ENCODE peak calls at places on chromosome 15, in five cellular contexts. P is HCT116, F is ovary, C is body of pancreas, A is right lobe of liver. W is an unnamed sample.

GRCh38 chr15:57355259-57355658 is 21.0 kb upstream of the CGNL1 start:
- DNase-seq in P (no peak), F (no peak), C (no peak), A (no peak), W (no peak)

GRCh38 chr15:71329509-71330260 is 214.4 kb downstream of the THSD4 start:
- DNase-seq in P (peak; percentile 47), F (no peak), C (no peak), A (no peak), W (peak; percentile 78)

GRCh38 chr15:63487076-63487757 is 17.2 kb upstream of the USP3 start:
- DNase-seq in P (peak; percentile 67), F (peak; percentile 88), C (peak; percentile 93), A (peak; percentile 92), W (peak; percentile 70)

GRCh38 chr15:29921130-29921601 is 98.9 kb upstream of the TJP1 start:
- DNase-seq in P (peak; percentile 59), F (no peak), C (no peak), A (no peak), W (no peak)

GRCh38 chr15:43911235-43911661 is 84.4 kb downstream of the WDR76 start:
- DNase-seq in P (no peak), F (no peak), C (no peak), A (no peak), W (no peak)

GRCh38 chr15:72492733-72493132 is 18.6 kb downstream of the ARIH1 start:
- DNase-seq in P (no peak), F (no peak), C (no peak), A (no peak), W (no peak)

GRCh38 chr15:28068930-28069329 is 30.2 kb downstream of the OCA2 start:
- DNase-seq in P (no peak), F (no peak), C (no peak), A (no peak), W (no peak)

GRCh38 chr15:65512807-65513416 is 4.6 kb downstream of the DPP8 start:
- DNase-seq in P (no peak), F (peak; percentile 89), C (peak; percentile 35), A (no peak), W (no peak)

GRCh38 chr15:29668120-29668602 is 154.1 kb downstream of the TJP1 start:
- DNase-seq in P (peak; percentile 93), F (no peak), C (peak; percentile 88), A (peak; percentile 85), W (no peak)

DNA sequence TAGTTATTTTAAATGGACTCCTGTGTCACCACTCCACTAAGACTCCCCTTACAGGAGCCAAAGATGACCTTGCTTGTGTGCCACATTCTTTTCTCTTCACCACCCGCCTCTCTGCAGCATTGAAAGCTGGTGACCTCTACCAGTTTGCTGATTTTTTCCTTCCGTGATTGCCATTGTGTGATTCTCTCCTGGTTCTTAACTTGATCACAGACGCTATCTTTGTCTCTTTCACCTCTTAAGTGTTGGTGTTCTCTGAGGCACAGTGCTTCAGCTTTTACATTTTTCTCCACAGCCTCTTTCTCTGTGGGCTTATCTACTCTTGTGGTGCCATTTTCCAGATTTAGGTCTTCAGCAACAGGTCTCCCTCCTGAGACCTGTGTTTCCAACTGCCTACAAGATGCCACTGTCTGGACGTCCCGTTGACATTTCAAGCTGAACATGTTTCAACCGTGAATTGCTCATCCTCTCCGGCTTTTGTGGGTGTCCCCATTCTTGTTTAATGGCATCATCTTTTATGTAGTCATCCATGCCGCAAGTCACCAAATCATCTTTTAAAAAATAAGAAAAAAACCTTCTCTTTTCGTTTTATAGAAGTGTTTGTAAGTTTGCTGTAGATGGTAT is 26.5 kb downstream of the IQGAP1 start:
- DNase-seq in P (no peak), F (no peak), C (no peak), A (no peak), W (no peak)
- H3K27ac ChIP-seq in P (peak overlapping the region; percentile 55), F (no peak overlapping the region), C (peak overlapping the region; percentile 59), A (no peak overlapping the region), W (peak overlapping the region; percentile 66)

DNA sequence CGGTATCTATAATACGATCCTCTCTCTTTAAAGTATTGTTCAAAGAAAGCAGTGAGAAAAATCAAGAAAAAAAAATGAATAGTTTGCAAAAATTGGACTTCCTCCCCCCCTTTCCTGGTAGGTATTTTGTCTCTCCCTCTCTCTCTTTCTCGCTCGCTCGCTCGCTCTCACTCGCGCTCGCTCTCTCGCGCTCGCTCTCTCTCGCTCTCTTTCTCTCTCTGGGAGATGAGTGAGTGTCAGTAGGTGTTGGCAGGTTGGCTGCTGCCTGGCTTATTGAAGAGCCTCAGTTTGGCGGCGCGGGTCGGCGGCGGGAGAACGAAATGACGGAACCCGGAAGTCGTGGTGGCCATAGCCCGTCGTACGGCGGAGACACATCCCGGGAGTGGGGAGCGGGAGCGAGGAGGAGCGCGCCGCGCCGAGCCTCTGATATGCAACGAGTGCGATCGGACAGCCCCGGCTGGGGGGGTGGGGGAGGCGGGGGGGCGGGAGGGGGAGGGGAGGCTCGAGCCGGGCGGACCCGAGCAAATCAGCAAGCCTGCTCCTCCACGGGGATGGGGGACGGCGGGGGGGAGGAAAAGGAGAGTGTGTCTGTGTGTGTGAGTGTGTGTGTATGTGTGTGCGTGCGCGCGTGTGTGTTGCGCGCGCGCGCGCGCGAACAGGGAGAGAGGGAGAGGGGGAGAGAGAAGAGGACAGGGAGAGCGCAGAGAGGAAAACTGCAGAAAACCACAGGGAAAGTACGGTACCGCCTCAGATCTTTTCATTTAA is at the start of gene MEIS2:
- DNase-seq in P (peak; percentile 59), F (peak; percentile 95), C (peak; percentile 90), A (peak; percentile 93), W (peak; percentile 59)
- TF ChIP-seq POLR2A in P (peak; percentile 34), F (peak; percentile 75), C (peak; percentile 72), A (peak; percentile 79), W (no peak)

GRCh38 chr15:22890296-22890695 is 51.8 kb downstream of the NIPA2 start:
- DNase-seq in P (no peak), F (no peak), C (no peak), A (no peak), W (no peak)

GRCh38 chr15:22887157-22887951 is 48.9 kb downstream of the NIPA2 start:
- DNase-seq in P (no peak), F (no peak), C (no peak), A (no peak), W (peak; percentile 37)

GRCh38 chr15:22891426-22892210 is 53.2 kb downstream of the NIPA2 start:
- DNase-seq in P (no peak), F (no peak), C (no peak), A (no peak), W (no peak)

GRCh38 chr15:22888120-22888859 is 49.8 kb downstream of the NIPA2 start:
- DNase-seq in P (no peak), F (no peak), C (no peak), A (no peak), W (no peak)

DNA sequence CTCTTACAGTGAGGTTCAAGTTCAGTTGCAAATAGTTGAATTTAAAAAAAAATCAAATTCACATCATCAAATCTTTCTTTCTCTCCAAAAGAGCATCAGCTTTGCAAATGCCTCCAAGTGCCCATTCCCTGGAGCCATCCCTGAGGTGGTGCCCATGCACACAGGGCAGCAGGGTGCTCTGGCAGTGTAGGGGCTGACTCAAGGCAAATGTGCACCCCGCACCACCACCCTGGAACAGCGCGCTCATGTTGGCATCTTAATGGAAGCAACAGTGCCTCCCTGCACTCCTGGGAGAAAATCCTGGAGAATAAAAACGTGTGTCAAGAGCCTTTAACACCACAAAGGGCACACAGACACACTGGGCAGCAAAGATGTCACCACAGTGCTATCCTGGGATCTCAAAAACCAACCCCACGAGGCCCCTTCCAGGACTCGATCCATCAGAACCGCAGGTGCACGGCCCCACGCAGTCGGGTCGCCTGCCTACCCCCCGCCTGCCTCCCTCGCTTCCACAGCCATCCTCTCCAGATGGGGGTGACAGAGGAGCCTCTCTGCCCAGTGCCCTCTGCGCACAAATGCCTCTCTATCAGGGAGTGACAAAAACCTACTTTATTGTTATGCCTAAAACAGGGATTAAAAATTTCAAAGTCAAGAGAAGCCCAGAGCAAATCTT is 50.8 kb downstream of the NIPA2 start:
- DNase-seq in P (no peak), F (no peak), C (no peak), A (no peak), W (no peak)
- H3K27ac ChIP-seq in P (no peak overlapping the region), F (no peak overlapping the region), C (no peak overlapping the region), A (no peak overlapping the region), W (no peak overlapping the region)

GRCh38 chr15:31230630-31231485 is 95.8 kb upstream of the KLF13 start:
- DNase-seq in P (no peak), F (no peak), C (no peak), A (no peak), W (no peak)
- TF ChIP-seq POLR2A in P (no peak), F (no peak), C (no peak), A (no peak), W (no peak)

DNA sequence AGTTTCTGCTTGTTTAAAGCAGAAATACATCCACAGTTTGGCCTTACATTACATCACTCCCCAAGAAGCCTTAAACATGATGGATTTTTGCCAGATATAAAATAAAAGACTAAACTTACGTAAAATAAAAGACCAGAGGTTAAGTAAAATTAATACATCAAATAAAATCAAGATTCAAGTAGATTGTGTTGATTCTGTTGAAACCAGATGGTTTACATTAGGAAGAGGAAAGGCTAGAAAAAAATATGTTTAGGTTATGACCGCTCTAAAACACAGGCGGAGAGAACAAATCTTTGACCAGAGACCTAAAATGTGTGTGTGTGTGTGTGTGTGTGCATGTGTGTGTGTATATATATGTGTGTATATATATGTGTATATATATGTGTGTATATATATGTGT is 104.1 kb downstream of the DUT start:
- DNase-seq in P (no peak), F (no peak), C (no peak), A (no peak), W (no peak)
- H3K27ac ChIP-seq in P (no peak overlapping the region), F (no peak overlapping the region), C (no peak overlapping the region), A (no peak overlapping the region), W (no peak overlapping the region)

GRCh38 chr15:89785064-89785770 is 9.1 kb downstream of the MESP2 start:
- DNase-seq in P (no peak), F (no peak), C (no peak), A (peak; percentile 85), W (no peak)

GRCh38 chr15:89783861-89784685 is 7.9 kb downstream of the MESP2 start:
- DNase-seq in P (no peak), F (no peak), C (no peak), A (no peak), W (no peak)

GRCh38 chr15:89783111-89783860 is 7.2 kb downstream of the MESP2 start:
- DNase-seq in P (no peak), F (no peak), C (peak; percentile 45), A (no peak), W (no peak)

GRCh38 chr15:89785771-89786135 is 9.6 kb downstream of the MESP2 start:
- DNase-seq in P (no peak), F (no peak), C (no peak), A (no peak), W (no peak)

GRCh38 chr15:89784686-89784960 is 8.5 kb downstream of the MESP2 start:
- DNase-seq in P (no peak), F (no peak), C (no peak), A (no peak), W (no peak)
- TF ChIP-seq POLR2A in P (no peak), F (no peak), C (no peak), A (no peak), W (no peak)

DNA sequence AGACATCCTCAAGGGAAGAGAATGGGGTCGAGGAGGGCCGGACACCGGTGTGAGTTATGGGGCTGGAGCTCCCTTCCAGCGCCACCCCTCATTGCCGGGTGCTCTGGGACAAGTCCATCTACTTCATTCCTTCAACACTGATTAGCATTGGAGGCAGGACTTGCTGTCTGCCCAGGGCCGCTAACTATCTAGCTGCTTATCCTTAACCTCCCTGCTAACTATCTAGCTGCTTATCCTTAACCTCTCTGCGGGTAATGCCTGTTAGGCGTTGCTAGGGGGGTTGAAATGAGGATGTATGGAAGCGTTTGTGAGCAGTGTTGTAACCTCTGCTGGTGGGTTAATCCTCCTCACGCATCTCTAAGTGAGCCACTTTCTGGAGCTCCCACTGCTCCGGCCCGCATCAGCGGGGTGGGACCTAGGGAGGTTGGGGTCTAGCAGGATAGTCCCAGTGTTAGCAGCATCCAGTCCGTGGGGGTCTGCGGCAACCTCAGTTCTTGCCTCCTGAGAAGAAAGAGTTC is 10.9 kb upstream of the CHAC1 start:
- DNase-seq in P (no peak), F (no peak), C (no peak), A (no peak), W (no peak)
- H3K27ac ChIP-seq in P (peak overlapping the region; percentile 72), F (no peak overlapping the region), C (peak overlapping the region; percentile 86), A (peak overlapping the region; percentile 78), W (peak overlapping the region; percentile 84)

W was measured in gastrocnemius medialis.